ENCODE peak calls at places on chromosomes 6 and 20, in five cellular contexts. K is HEK293T, V is GM12878, P is A549, S is HepG2. A is an unnamed sample.

GRCh38 chr20:23507346-23507745 is 16.4 kb downstream of the CST8 start:
- DNase-seq in K (no peak), V (no peak), P (no peak), S (peak), A (no peak)

GRCh38 chr20:2688041-2688591 is 4.5 kb upstream of the EBF4 start:
- DNase-seq in K (peak), V (no peak), P (no peak), S (no peak), A (peak)

GRCh38 chr6:29678114-29678513 is 2.8 kb downstream of the ZFP57 start:
- DNase-seq in K (no peak), V (no peak), P (no peak), S (no peak), A (no peak)

GRCh38 chr6:158799051-158799792 is 19.9 kb downstream of the EZR start:
- DNase-seq in K (peak), V (no peak), P (no peak), S (peak), A (peak)

GRCh38 chr6:158619922-158620801 is 24.4 kb downstream of the DYNLT1 start:
- DNase-seq in K (no peak), V (no peak), P (no peak), S (no peak), A (no peak)

GRCh38 chr20:17678295-17678694 is 3.7 kb downstream of the RRBP1 start:
- DNase-seq in K (no peak), V (no peak), P (no peak), S (no peak), A (no peak)

GRCh38 chr6:84568971-84569370 is 195.4 kb downstream of the TBX18 start:
- DNase-seq in K (no peak), V (no peak), P (no peak), S (no peak), A (peak)

GRCh38 chr6:100806280-100806679 is 74.8 kb downstream of the ASCC3 start:
- DNase-seq in K (no peak), V (no peak), P (no peak), S (no peak), A (no peak)

GRCh38 chr20:34947336-34947735 is 8.3 kb downstream of the GSS start:
- DNase-seq in K (no peak), V (no peak), P (no peak), S (no peak), A (no peak)

GRCh38 chr6:100463685-100464161 is 998 bp downstream of the SIM1 start:
- DNase-seq in K (no peak), V (no peak), P (no peak), S (no peak), A (no peak)

GRCh38 chr6:158870418-158870957 is 51.3 kb upstream of the EZR start:
- DNase-seq in K (no peak), V (no peak), P (no peak), S (no peak), A (no peak)

GRCh38 chr6:12760911-12761310 is 44.3 kb downstream of the PHACTR1 start:
- DNase-seq in K (no peak), V (no peak), P (no peak), S (no peak), A (no peak)

GRCh38 chr6:170189236-170189635 is 101.6 kb downstream of the DLL1 start:
- DNase-seq in K (no peak), V (no peak), P (no peak), S (no peak), A (no peak)

GRCh38 chr20:63980317-63980805 is 571 bp upstream of the PRPF6 start:
- DNase-seq in K (no peak), V (no peak), P (no peak), S (peak), A (no peak)

GRCh38 chr20:14360386-14360785 is 23.0 kb upstream of the FLRT3 start:
- DNase-seq in K (no peak), V (no peak), P (no peak), S (no peak), A (peak)

GRCh38 chr6:167760979-167761793 is 65.5 kb upstream of the AFDN start:
- DNase-seq in K (no peak), V (no peak), P (no peak), S (peak), A (peak)

GRCh38 chr6:73258721-73259120 is 4.3 kb downstream of the KHDC1 start:
- DNase-seq in K (no peak), V (no peak), P (no peak), S (no peak), A (no peak)

GRCh38 chr6:46862381-46862780 is 59.4 kb downstream of the ADGRF5 start:
- DNase-seq in K (no peak), V (no peak), P (no peak), S (no peak), A (no peak)

GRCh38 chr6:44734886-44735630 is 347.6 kb downstream of the CDC5L start:
- DNase-seq in K (no peak), V (peak), P (no peak), S (no peak), A (no peak)

GRCh38 chr6:140050232-140050995 is 676.0 kb upstream of the CITED2 start:
- DNase-seq in K (peak), V (no peak), P (no peak), S (peak), A (peak)

GRCh38 chr6:158031445-158032353 is 50.0 kb downstream of the SYNJ2 start:
- DNase-seq in K (no peak), V (no peak), P (no peak), S (no peak), A (peak)

GRCh38 chr6:79993911-79994309 is 10.5 kb upstream of the TTK start:
- DNase-seq in K (no peak), V (no peak), P (no peak), S (no peak), A (no peak)

GRCh38 chr6:143449731-143450452 is 603 bp downstream of the ADAT2 start:
- DNase-seq in K (peak), V (peak), P (no peak), S (peak), A (peak)

GRCh38 chr6:79713701-79714322 is 82.7 kb downstream of the SH3BGRL2 start:
- DNase-seq in K (peak), V (no peak), P (peak), S (peak), A (peak)

GRCh38 chr6:53287336-53288225 is 61.2 kb downstream of the ELOVL5 start:
- DNase-seq in K (no peak), V (no peak), P (no peak), S (no peak), A (no peak)

GRCh38 chr6:139970591-139970991 is 596.1 kb upstream of the CITED2 start:
- DNase-seq in K (no peak), V (no peak), P (no peak), S (no peak), A (peak)

GRCh38 chr20:44145131-44145770 is 41.7 kb downstream of the JPH2 start:
- DNase-seq in K (no peak), V (no peak), P (no peak), S (no peak), A (no peak)

GRCh38 chr6:34338811-34339210 is 53.7 kb downstream of the NUDT3 start:
- DNase-seq in K (no peak), V (no peak), P (no peak), S (no peak), A (no peak)

GRCh38 chr6:38035478-38035877 is 216.0 kb downstream of the ZFAND3 start:
- DNase-seq in K (no peak), V (no peak), P (no peak), S (no peak), A (no peak)

GRCh38 chr6:17725083-17725482 is 18.4 kb upstream of the NUP153 start:
- DNase-seq in K (peak), V (no peak), P (no peak), S (peak), A (peak)

GRCh38 chr6:39217177-39217864 is 12.0 kb downstream of the KCNK5 start:
- DNase-seq in K (peak), V (no peak), P (peak), S (no peak), A (no peak)

GRCh38 chr6:85797993-85798392 is 155.3 kb upstream of the SYNCRIP start:
- DNase-seq in K (no peak), V (no peak), P (no peak), S (no peak), A (no peak)
- TF ChIP-seq BHLHE40 in K (no peak), V (no peak), P (no peak), S (no peak), A (no peak)

GRCh38 chr6:126811307-126811706 is 307.2 kb upstream of the RSPO3 start:
- DNase-seq in K (no peak), V (no peak), P (no peak), S (no peak), A (peak)

GRCh38 chr6:126812651-126813050 is 305.8 kb upstream of the RSPO3 start:
- DNase-seq in K (no peak), V (no peak), P (no peak), S (no peak), A (no peak)
- TF ChIP-seq BHLHE40 in K (no peak), V (no peak), P (no peak), S (no peak), A (no peak)

GRCh38 chr20:19758888-19759331 is 852 bp downstream of the RIN2 start:
- DNase-seq in K (peak), V (no peak), P (peak), S (peak), A (no peak)
- TF ChIP-seq BHLHE40 in K (no peak), V (no peak), P (no peak), S (no peak), A (no peak)

DNA sequence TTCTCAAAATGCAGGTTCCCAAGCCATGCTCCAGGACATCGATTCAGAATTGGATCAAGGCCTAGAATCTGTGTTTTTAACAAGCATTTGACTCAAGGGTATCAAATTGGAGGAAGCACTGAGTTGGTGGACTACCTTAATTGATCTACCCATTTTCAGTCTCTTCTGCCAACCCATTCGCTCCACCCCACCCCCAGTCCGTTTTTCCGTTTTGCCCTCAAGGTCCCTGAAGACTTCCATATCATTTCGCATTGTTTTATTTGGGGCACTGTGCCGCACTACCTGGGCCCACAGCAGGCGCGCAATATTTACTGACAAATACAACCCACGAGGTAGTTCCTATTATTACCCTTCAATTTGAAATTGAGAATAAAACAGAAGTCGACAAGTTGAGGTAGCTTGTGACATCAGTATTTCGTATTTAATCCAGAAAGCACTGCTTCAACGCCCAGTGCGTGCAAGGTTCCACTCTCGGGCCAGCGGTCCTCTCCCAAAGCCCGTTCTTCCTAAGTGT is 557 bp upstream of the DHX35 start:
- DNase-seq in K (no peak), V (no peak), P (peak), S (no peak), A (no peak)
- TF ChIP-seq BHLHE40 in K (no peak), V (no peak), P (no peak), S (no peak), A (no peak)

GRCh38 chr6:31889331-31889972 is 8.0 kb downstream of the EHMT2 start:
- DNase-seq in K (no peak), V (no peak), P (no peak), S (no peak), A (no peak)

GRCh38 chr6:31886426-31887068 is 7.8 kb upstream of the SLC44A4 start:
- DNase-seq in K (no peak), V (no peak), P (no peak), S (no peak), A (no peak)

GRCh38 chr6:31887608-31888007 is 8.8 kb upstream of the SLC44A4 start:
- DNase-seq in K (no peak), V (no peak), P (no peak), S (no peak), A (no peak)

GRCh38 chr6:31887173-31887572 is 8.4 kb upstream of the SLC44A4 start:
- DNase-seq in K (no peak), V (no peak), P (no peak), S (no peak), A (no peak)

GRCh38 chr6:31888281-31889258 is 8.9 kb downstream of the EHMT2 start:
- DNase-seq in K (peak), V (no peak), P (no peak), S (no peak), A (no peak)
- TF ChIP-seq BHLHE40 in K (no peak), V (no peak), P (no peak), S (no peak), A (no peak)

GRCh38 chr6:75396005-75396800 is 97.4 kb downstream of the FILIP1 start:
- DNase-seq in K (no peak), V (no peak), P (no peak), S (no peak), A (no peak)
- TF ChIP-seq BHLHE40 in K (no peak), V (no peak), P (no peak), S (no peak), A (no peak)

DNA sequence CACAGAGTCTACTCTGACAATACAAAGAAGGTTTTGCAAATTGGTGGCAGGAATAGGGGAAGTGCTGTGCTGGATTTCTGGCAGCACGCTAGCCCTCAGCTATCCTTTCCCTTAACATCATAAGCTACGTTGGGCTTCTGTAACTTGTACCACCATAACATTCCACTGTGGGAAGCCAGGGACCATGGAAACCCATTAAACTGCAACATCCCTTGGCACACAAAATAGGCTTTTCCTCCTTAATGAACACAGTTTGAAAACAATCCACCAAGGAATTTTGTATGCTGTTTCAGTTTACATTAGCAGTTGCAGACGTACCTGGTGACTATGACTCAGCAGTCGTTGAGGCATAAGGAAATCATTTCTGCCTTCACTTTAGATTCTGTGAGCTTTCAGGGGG is 203.9 kb upstream of the RAB32 start:
- DNase-seq in K (no peak), V (no peak), P (no peak), S (no peak), A (no peak)
- TF ChIP-seq BHLHE40 in K (no peak), V (no peak), P (no peak), S (no peak), A (no peak)

GRCh38 chr6:162442675-162443074 is 284.9 kb downstream of the PRKN start:
- DNase-seq in K (peak), V (no peak), P (peak), S (peak), A (no peak)
- TF ChIP-seq BHLHE40 in K (no peak), V (no peak), P (no peak), S (no peak), A (no peak)

GRCh38 chr6:15989397-15989796 is 139.5 kb upstream of the MYLIP start:
- DNase-seq in K (no peak), V (peak), P (no peak), S (no peak), A (no peak)
- TF ChIP-seq BHLHE40 in K (no peak), V (no peak), P (no peak), S (no peak), A (no peak)